ENCODE peak calls at places on chromosomes 7 and 10, in ten cellular contexts. Q is right atrium auricular region; C is HEK293T; S is GM23248; X is Daoy; L is NCI-H2029 treated with DMSO at 0.1 percent for 48 hours; N is HT-29; W is astrocyte of the spinal cord; E is activated CD4-positive, alpha-beta T cell treated with anti-CD3 and anti-CD28 coated beads, Interleukin-2, amount 50 U/mL, for 48 hours; R is activated effector memory CD4-positive, alpha-beta T cell treated with Interleukin-2 at 50 U/mL for 16 hours. G is an unnamed sample.
A peak's percentile ranks its signal among the peaks of the same experiment; 100 is the strongest.

GRCh38 chr7:47601119-47601880 is 19.4 kb upstream of the TNS3 start:
- DNase-seq in W (peak; percentile 75), X (peak; percentile 98), R (no peak), Q (no peak), N (peak; percentile 43), L (no peak), E (no peak), S (peak; percentile 92), C (no peak), G (no peak)

GRCh38 chr10:90960355-90960814 is 39.5 kb upstream of the ANKRD1 start:
- DNase-seq in E (no peak), S (peak; percentile 86), R (no peak), C (no peak), W (peak; percentile 89), L (no peak), X (peak; percentile 41), Q (no peak), N (no peak), G (no peak)

GRCh38 chr10:93495654-93496321 is 624 bp upstream of the CEP55 start:
- DNase-seq in L (peak; percentile 9), E (peak; percentile 35), X (peak; percentile 62), C (peak; percentile 67), R (peak; percentile 19), W (no peak), Q (no peak), N (peak; percentile 26), S (peak; percentile 74), G (no peak)

GRCh38 chr10:15879058-15879457 is 18.8 kb upstream of the MINDY3 start:
- DNase-seq in N (peak; percentile 45), Q (no peak), S (peak; percentile 57), E (no peak), X (no peak), C (peak; percentile 52), L (no peak), R (no peak), W (peak; percentile 51), G (no peak)

GRCh38 chr7:106045592-106045991 is 66.5 kb downstream of the SYPL1 start:
- DNase-seq in W (peak; percentile 51), S (peak; percentile 24), N (no peak), R (no peak), Q (no peak), X (no peak), L (no peak), C (no peak), E (no peak), G (no peak)

GRCh38 chr10:96124230-96125141 is 5.6 kb upstream of the ZNF518A start:
- DNase-seq in L (peak; percentile 59), R (no peak), X (peak; percentile 14), S (peak; percentile 41), C (peak; percentile 73), E (no peak), Q (no peak), N (peak; percentile 77), W (peak; percentile 31), G (no peak)

GRCh38 chr10:116849271-116850057 is at the start of gene ENO4:
- DNase-seq in S (peak; percentile 90), C (peak; percentile 95), Q (peak; percentile 60), L (peak; percentile 15), W (peak; percentile 85), X (peak; percentile 85), N (peak; percentile 73), R (no peak), E (peak; percentile 13), G (no peak)

GRCh38 chr10:95414844-95415545 is 124.2 kb upstream of the PDLIM1 start:
- DNase-seq in S (peak; percentile 34), E (no peak), N (no peak), C (no peak), X (no peak), L (no peak), W (no peak), R (no peak), Q (peak; percentile 85), G (no peak)

GRCh38 chr7:47293884-47294568 is 287.9 kb downstream of the TNS3 start:
- DNase-seq in E (no peak), W (no peak), N (no peak), S (peak; percentile 77), X (no peak), R (no peak), Q (peak; percentile 58), L (no peak), C (no peak), G (no peak)

GRCh38 chr10:61899997-61900828 is 1.3 kb upstream of the ARID5B start:
- DNase-seq in Q (no peak), W (peak; percentile 66), E (peak; percentile 65), R (peak; percentile 43), N (peak; percentile 68), X (peak; percentile 57), L (peak; percentile 61), C (peak; percentile 58), S (peak; percentile 87), G (peak; percentile 73)

GRCh38 chr10:58137813-58138212 is 129.9 kb downstream of the IPMK start:
- DNase-seq in W (no peak), S (no peak), Q (no peak), E (no peak), R (no peak), N (peak; percentile 87), C (no peak), X (no peak), L (peak; percentile 49), G (no peak)

GRCh38 chr10:76547352-76547972 is 1090.1 kb downstream of the KCNMA1 start:
- DNase-seq in L (peak; percentile 47), E (peak; percentile 67), S (peak; percentile 83), C (peak; percentile 64), X (peak; percentile 68), R (no peak), N (peak; percentile 78), W (peak; percentile 80), Q (peak; percentile 90), G (no peak)

GRCh38 chr7:135801045-135801693 is 52.6 kb upstream of the FAM180A start:
- DNase-seq in Q (peak; percentile 18), N (peak; percentile 78), W (peak; percentile 73), R (no peak), C (peak; percentile 83), X (peak; percentile 46), S (peak; percentile 83), L (peak; percentile 90), E (no peak), G (peak; percentile 66)